ENCODE peak calls at places on chromosomes 7 and 10, in nine cellular contexts. One of them, this sample, is unnamed.

GRCh38 chr7:41323811-41324210 is 379.1 kb downstream of the INHBA start:
- DNase-seq in left ventricle myocardium superior: no peak
- DNase-seq in fibroblast of mammary gland: no peak
- DNase-seq in sciatic nerve: no peak
- DNase-seq in cardiac fibroblast: no peak
- DNase-seq in amniotic epithelial cell: no peak
- DNase-seq in D341Med: no peak
- DNase-seq in RWPE1: no peak
- DNase-seq in CD4-positive, alpha-beta memory T cell: no peak
- DNase-seq in this sample: no peak

GRCh38 chr10:23367896-23368685 is 23.5 kb upstream of the C10orf67 start:
- DNase-seq in left ventricle myocardium superior: no peak
- DNase-seq in fibroblast of mammary gland: no peak
- DNase-seq in sciatic nerve: no peak
- DNase-seq in cardiac fibroblast: no peak
- DNase-seq in amniotic epithelial cell: peak
- DNase-seq in D341Med: no peak
- DNase-seq in RWPE1: no peak
- DNase-seq in CD4-positive, alpha-beta memory T cell: no peak
- DNase-seq in this sample: no peak

GRCh38 chr7:73992104-73992562 is 35.8 kb upstream of the ELN start:
- DNase-seq in left ventricle myocardium superior: peak
- DNase-seq in fibroblast of mammary gland: peak
- DNase-seq in sciatic nerve: no peak
- DNase-seq in cardiac fibroblast: peak
- DNase-seq in amniotic epithelial cell: peak
- DNase-seq in D341Med: no peak
- DNase-seq in RWPE1: peak
- DNase-seq in CD4-positive, alpha-beta memory T cell: no peak
- DNase-seq in this sample: peak

GRCh38 chr10:116634126-116634975 is 13.6 kb downstream of the PNLIPRP2 start:
- DNase-seq in left ventricle myocardium superior: no peak
- DNase-seq in fibroblast of mammary gland: no peak
- DNase-seq in sciatic nerve: no peak
- DNase-seq in cardiac fibroblast: no peak
- DNase-seq in amniotic epithelial cell: no peak
- DNase-seq in D341Med: no peak
- DNase-seq in RWPE1: peak
- DNase-seq in CD4-positive, alpha-beta memory T cell: no peak
- DNase-seq in this sample: no peak

GRCh38 chr10:103504181-103504783 is 10.8 kb downstream of the NEURL1 start:
- DNase-seq in left ventricle myocardium superior: no peak
- DNase-seq in fibroblast of mammary gland: peak
- DNase-seq in sciatic nerve: no peak
- DNase-seq in cardiac fibroblast: peak
- DNase-seq in amniotic epithelial cell: peak
- DNase-seq in D341Med: no peak
- DNase-seq in RWPE1: peak
- DNase-seq in CD4-positive, alpha-beta memory T cell: peak
- DNase-seq in this sample: peak

GRCh38 chr7:21828846-21829245 is 116.9 kb downstream of the CDCA7L start:
- DNase-seq in left ventricle myocardium superior: no peak
- DNase-seq in fibroblast of mammary gland: no peak
- DNase-seq in sciatic nerve: no peak
- DNase-seq in cardiac fibroblast: no peak
- DNase-seq in amniotic epithelial cell: no peak
- DNase-seq in D341Med: no peak
- DNase-seq in RWPE1: no peak
- DNase-seq in CD4-positive, alpha-beta memory T cell: no peak
- DNase-seq in this sample: no peak

GRCh38 chr10:30708234-30708633 is 78.7 kb upstream of the LYZL2 start:
- DNase-seq in left ventricle myocardium superior: no peak
- DNase-seq in fibroblast of mammary gland: no peak
- DNase-seq in sciatic nerve: no peak
- DNase-seq in cardiac fibroblast: no peak
- DNase-seq in amniotic epithelial cell: no peak
- DNase-seq in D341Med: no peak
- DNase-seq in RWPE1: no peak
- DNase-seq in CD4-positive, alpha-beta memory T cell: no peak
- DNase-seq in this sample: no peak

GRCh38 chr7:131655447-131655846 is 99.0 kb upstream of the PODXL start:
- DNase-seq in left ventricle myocardium superior: no peak
- DNase-seq in fibroblast of mammary gland: no peak
- DNase-seq in sciatic nerve: no peak
- DNase-seq in cardiac fibroblast: no peak
- DNase-seq in amniotic epithelial cell: no peak
- DNase-seq in D341Med: no peak
- DNase-seq in RWPE1: no peak
- DNase-seq in CD4-positive, alpha-beta memory T cell: no peak
- DNase-seq in this sample: no peak

GRCh38 chr7:156115582-156115981 is 303.3 kb upstream of the SHH start:
- DNase-seq in left ventricle myocardium superior: no peak
- DNase-seq in fibroblast of mammary gland: no peak
- DNase-seq in sciatic nerve: peak
- DNase-seq in cardiac fibroblast: no peak
- DNase-seq in amniotic epithelial cell: no peak
- DNase-seq in D341Med: no peak
- DNase-seq in RWPE1: no peak
- DNase-seq in CD4-positive, alpha-beta memory T cell: no peak
- DNase-seq in this sample: no peak

GRCh38 chr7:47513741-47514241 is 68.1 kb downstream of the TNS3 start:
- DNase-seq in left ventricle myocardium superior: no peak
- DNase-seq in fibroblast of mammary gland: peak
- DNase-seq in sciatic nerve: no peak
- DNase-seq in cardiac fibroblast: peak
- DNase-seq in amniotic epithelial cell: peak
- DNase-seq in D341Med: no peak
- DNase-seq in RWPE1: no peak
- DNase-seq in CD4-positive, alpha-beta memory T cell: no peak
- DNase-seq in this sample: peak

GRCh38 chr7:21500117-21500516 is 42.7 kb upstream of the DNAH11 start:
- DNase-seq in left ventricle myocardium superior: no peak
- DNase-seq in fibroblast of mammary gland: no peak
- DNase-seq in sciatic nerve: no peak
- DNase-seq in cardiac fibroblast: no peak
- DNase-seq in amniotic epithelial cell: no peak
- DNase-seq in D341Med: no peak
- DNase-seq in RWPE1: no peak
- DNase-seq in CD4-positive, alpha-beta memory T cell: no peak
- DNase-seq in this sample: peak

GRCh38 chr7:17392846-17393245 is 94.4 kb downstream of the AHR start:
- DNase-seq in left ventricle myocardium superior: no peak
- DNase-seq in fibroblast of mammary gland: peak
- DNase-seq in sciatic nerve: no peak
- DNase-seq in cardiac fibroblast: peak
- DNase-seq in amniotic epithelial cell: peak
- DNase-seq in D341Med: no peak
- DNase-seq in RWPE1: no peak
- DNase-seq in CD4-positive, alpha-beta memory T cell: no peak
- DNase-seq in this sample: peak

GRCh38 chr10:78594938-78595645 is 473.7 kb upstream of the ZMIZ1 start:
- DNase-seq in left ventricle myocardium superior: no peak
- DNase-seq in fibroblast of mammary gland: no peak
- DNase-seq in sciatic nerve: no peak
- DNase-seq in cardiac fibroblast: no peak
- DNase-seq in amniotic epithelial cell: no peak
- DNase-seq in D341Med: no peak
- DNase-seq in RWPE1: no peak
- DNase-seq in CD4-positive, alpha-beta memory T cell: no peak
- DNase-seq in this sample: no peak

GRCh38 chr7:47884675-47885074 is 63.6 kb downstream of the PKD1L1 start:
- DNase-seq in left ventricle myocardium superior: no peak
- DNase-seq in fibroblast of mammary gland: no peak
- DNase-seq in sciatic nerve: no peak
- DNase-seq in cardiac fibroblast: no peak
- DNase-seq in amniotic epithelial cell: no peak
- DNase-seq in D341Med: no peak
- DNase-seq in RWPE1: no peak
- DNase-seq in CD4-positive, alpha-beta memory T cell: no peak
- DNase-seq in this sample: no peak

GRCh38 chr10:29619273-29619672 is 15.5 kb downstream of the SVIL start:
- DNase-seq in left ventricle myocardium superior: no peak
- DNase-seq in fibroblast of mammary gland: peak
- DNase-seq in sciatic nerve: no peak
- DNase-seq in cardiac fibroblast: peak
- DNase-seq in amniotic epithelial cell: peak
- DNase-seq in D341Med: no peak
- DNase-seq in RWPE1: no peak
- DNase-seq in CD4-positive, alpha-beta memory T cell: no peak
- DNase-seq in this sample: peak

This sample was measured in choroid plexus epithelial cell.